ENCODE peak calls at places on chromosomes 1 and 21, in four cellular contexts. X, K, Q and Y are unnamed samples.

GRCh38 chr1:154081386-154082126 is 73.3 kb downstream of the NUP210L start:
- DNase-seq in Q (no peak), K (no peak), X (no peak), Y (no peak)

GRCh38 chr1:118960567-118961136 is 27.5 kb downstream of the TBX15 start:
- DNase-seq in K (no peak), X (peak), Q (no peak), Y (peak)

GRCh38 chr1:166390406-166390805 is 223.6 kb upstream of the FAM78B start:
- DNase-seq in X (no peak), Q (no peak), K (no peak), Y (no peak)

GRCh38 chr1:231093158-231093922 is 53.3 kb upstream of the FAM89A start:
- DNase-seq in K (no peak), X (no peak), Q (no peak), Y (no peak)

GRCh38 chr1:183873642-183874041 is 68.7 kb downstream of the RGL1 start:
- DNase-seq in Q (no peak), X (no peak), K (no peak), Y (no peak)

GRCh38 chr1:16175610-16176553 is 20.0 kb upstream of the EPHA2 start:
- DNase-seq in Q (peak), K (no peak), X (peak), Y (peak)

GRCh38 chr1:70685300-70686286 is 274.5 kb downstream of the CTH start:
- DNase-seq in K (no peak), Q (peak), X (peak), Y (peak)

GRCh38 chr1:47502746-47503370 is 65.0 kb downstream of the FOXD2 start:
- DNase-seq in Q (no peak), K (no peak), X (no peak), Y (no peak)

GRCh38 chr21:40177979-40178378 is 310.7 kb downstream of the PCP4 start:
- DNase-seq in X (no peak), K (no peak), Q (no peak), Y (no peak)

GRCh38 chr1:26913754-26914619 is at the start of gene NR0B2:
- DNase-seq in Q (no peak), K (no peak), X (no peak), Y (peak)

GRCh38 chr1:164755674-164756073 is 196.7 kb downstream of the PBX1 start:
- DNase-seq in Q (no peak), X (no peak), K (no peak), Y (peak)

GRCh38 chr1:162371611-162372010 is 5.0 kb downstream of the SPATA46 start:
- DNase-seq in Q (no peak), K (no peak), X (peak), Y (no peak)

GRCh38 chr21:40215941-40216340 is 348.7 kb downstream of the PCP4 start:
- DNase-seq in Q (no peak), K (no peak), X (no peak), Y (no peak)

GRCh38 chr1:89608627-89609338 is 24.1 kb upstream of the LRRC8C start:
- DNase-seq in K (peak), Q (no peak), X (no peak), Y (no peak)

GRCh38 chr1:241557551-241558193 is 25.5 kb downstream of the KMO start:
- DNase-seq in Q (no peak), X (no peak), K (no peak), Y (no peak)

GRCh38 chr1:9111357-9111691 is 17.6 kb downstream of the GPR157 start:
- DNase-seq in X (no peak), Q (no peak), K (no peak), Y (no peak)

GRCh38 chr1:233238884-233239432 is 56.6 kb downstream of the PCNX2 start:
- DNase-seq in X (peak), K (no peak), Q (no peak), Y (no peak)

GRCh38 chr1:147808025-147808424 is 47.6 kb upstream of the GJA5 start:
- DNase-seq in K (no peak), Q (no peak), X (peak), Y (no peak)

GRCh38 chr1:204314209-204314892 is 45.4 kb downstream of the PLEKHA6 start:
- DNase-seq in Q (no peak), X (no peak), K (no peak), Y (no peak)

GRCh38 chr1:67555487-67556296 is 125.5 kb upstream of the SERBP1 start:
- DNase-seq in X (no peak), Q (no peak), K (no peak), Y (no peak)

GRCh38 chr1:151993084-151993733 is 450 bp downstream of the S100A10 start:
- DNase-seq in Q (peak), X (no peak), K (peak), Y (peak)

GRCh38 chr21:39037807-39038405 is 145.3 kb downstream of the PSMG1 start:
- DNase-seq in K (no peak), Q (no peak), X (peak), Y (no peak)

GRCh38 chr1:174358786-174359453 is 88.8 kb upstream of the GPR52 start:
- DNase-seq in X (peak), Q (no peak), K (no peak), Y (no peak)

GRCh38 chr1:199821029-199821779 is 206.3 kb upstream of the NR5A2 start:
- DNase-seq in Q (no peak), K (no peak), X (peak), Y (no peak)

GRCh38 chr1:234771642-234772344 is 161.8 kb upstream of the IRF2BP2 start:
- DNase-seq in Q (no peak), K (no peak), X (no peak), Y (no peak)

GRCh38 chr1:110443393-110443918 is 7.5 kb upstream of the PROK1 start:
- DNase-seq in K (no peak), Q (no peak), X (no peak), Y (no peak)

GRCh38 chr1:232952514-232953175 is 2.2 kb downstream of the NTPCR start:
- DNase-seq in Q (peak), X (peak), K (no peak), Y (peak)

GRCh38 chr1:203481186-203481585 is 5.6 kb downstream of the PRELP start:
- DNase-seq in Q (no peak), X (no peak), K (no peak), Y (no peak)

GRCh38 chr1:204408074-204408507 is 3.5 kb downstream of the PPP1R15B start:
- DNase-seq in K (peak), Q (peak), X (peak), Y (peak)

GRCh38 chr1:210250998-210251679 is 18.5 kb downstream of the SERTAD4 start:
- DNase-seq in Q (no peak), K (no peak), X (peak), Y (peak)
- H3K4me3 ChIP-seq in Q (peak), K (peak), X (peak), Y (peak)

GRCh38 chr1:12055259-12055658 is 7.8 kb upstream of the TNFRSF8 start:
- DNase-seq in X (no peak), K (no peak), Q (no peak), Y (peak)

GRCh38 chr1:12052008-12052573 is 11.0 kb upstream of the TNFRSF8 start:
- DNase-seq in X (peak), Q (peak), K (no peak), Y (peak)

GRCh38 chr1:12053752-12054548 is 9.2 kb upstream of the TNFRSF8 start:
- DNase-seq in X (no peak), K (no peak), Q (no peak), Y (no peak)

GRCh38 chr1:12051361-12051760 is 11.7 kb upstream of the TNFRSF8 start:
- DNase-seq in Q (no peak), K (no peak), X (no peak), Y (no peak)

DNA sequence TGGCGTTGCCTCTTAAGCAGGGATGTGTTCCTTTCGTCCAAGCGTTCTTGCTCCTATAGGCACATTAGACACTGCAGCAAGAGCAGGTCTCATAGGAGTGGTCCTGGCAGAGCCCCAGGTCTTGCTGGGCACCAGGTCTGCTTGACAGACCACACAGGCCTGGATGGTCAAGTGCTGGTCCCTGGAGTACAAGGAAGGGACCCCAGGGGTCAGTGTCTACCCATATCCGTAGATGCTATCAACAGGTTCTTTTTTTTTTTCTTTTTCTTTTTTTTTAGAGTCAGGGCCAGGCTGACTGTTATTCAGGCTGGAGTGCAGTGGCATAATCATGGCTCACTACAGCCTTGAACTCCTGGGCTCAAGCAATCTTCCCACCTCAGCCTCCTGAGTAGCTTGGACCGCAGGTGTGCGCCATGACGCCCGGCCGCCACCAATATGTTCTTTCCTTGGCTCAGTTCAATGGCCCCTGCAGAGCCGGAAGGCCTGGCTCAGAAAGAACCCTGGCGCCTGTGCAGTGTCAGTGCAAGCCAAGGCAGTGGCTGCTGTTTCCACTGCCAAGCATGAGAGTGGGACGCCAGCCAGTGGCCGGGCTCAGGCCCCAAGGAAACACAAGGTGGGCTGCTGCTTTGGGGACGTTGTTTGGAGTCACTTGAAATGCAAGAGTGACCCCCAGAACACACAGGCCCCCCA is 10.0 kb upstream of the TNFRSF8 start:
- DNase-seq in K (no peak), X (no peak), Q (peak), Y (peak)
- H3K4me3 ChIP-seq in K (no peak), X (no peak), Q (no peak), Y (no peak)

GRCh38 chr1:29120955-29121485 is 2.7 kb downstream of the TMEM200B start:
- DNase-seq in Q (peak), X (peak), K (peak), Y (peak)

GRCh38 chr1:29122987-29123870 is 474 bp downstream of the TMEM200B start:
- DNase-seq in X (peak), K (no peak), Q (peak), Y (peak)

GRCh38 chr1:29122662-29122986 is 1.1 kb downstream of the TMEM200B start:
- DNase-seq in X (peak), Q (peak), K (no peak), Y (peak)

GRCh38 chr1:29121516-29121937 is 2.2 kb downstream of the TMEM200B start:
- DNase-seq in K (no peak), X (no peak), Q (no peak), Y (peak)

GRCh38 chr1:29121951-29122661 is 1.6 kb downstream of the TMEM200B start:
- DNase-seq in K (no peak), Q (peak), X (no peak), Y (peak)
- H3K4me3 ChIP-seq in K (peak), Q (peak), X (peak), Y (peak)

GRCh38 chr1:66317156-66317543 is 216.8 kb upstream of the SGIP1 start:
- DNase-seq in Q (no peak), K (no peak), X (no peak), Y (no peak)
- H3K4me3 ChIP-seq in Q (no peak), K (no peak), X (no peak), Y (no peak)

DNA sequence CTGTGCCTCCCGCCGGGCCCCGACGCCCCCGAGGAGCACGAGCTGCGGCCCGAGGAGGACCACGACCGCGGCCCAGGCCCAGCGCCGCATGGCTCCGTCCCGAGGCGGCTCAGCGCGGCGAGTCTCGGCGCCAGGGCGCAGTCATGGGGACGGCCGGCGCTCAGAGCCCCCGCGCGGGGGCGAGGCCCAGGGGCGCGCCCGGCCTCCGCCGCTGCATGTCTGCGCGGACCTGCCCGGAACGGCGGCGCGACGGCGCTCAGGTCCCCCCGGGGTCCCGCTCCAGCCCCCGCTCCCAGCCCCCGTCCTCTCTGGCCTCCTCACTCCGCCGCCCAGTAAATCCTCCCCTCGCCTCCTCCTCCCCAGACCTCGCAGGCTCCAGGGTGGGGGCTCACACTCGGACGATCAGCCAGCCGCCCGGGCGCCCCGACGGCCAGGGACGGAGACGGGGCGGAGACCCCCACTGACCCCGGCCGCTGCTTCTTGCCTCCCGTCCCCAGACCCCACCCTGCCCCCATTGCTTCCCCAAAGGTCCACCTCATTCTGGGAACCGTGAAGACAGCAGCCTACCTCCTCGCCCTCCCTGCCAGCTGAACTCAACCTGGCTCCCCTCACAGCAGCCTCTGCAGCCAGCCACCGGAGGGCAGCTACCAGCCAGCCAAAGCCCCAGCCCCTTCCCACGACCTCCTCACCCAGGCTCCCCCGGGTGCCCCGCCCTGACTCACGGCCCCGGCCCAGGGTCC is at the start of gene C1QTNF12:
- DNase-seq in X (no peak), Q (no peak), K (no peak), Y (no peak)
- H3K4me3 ChIP-seq in X (no peak), Q (no peak), K (no peak), Y (no peak)

DNA sequence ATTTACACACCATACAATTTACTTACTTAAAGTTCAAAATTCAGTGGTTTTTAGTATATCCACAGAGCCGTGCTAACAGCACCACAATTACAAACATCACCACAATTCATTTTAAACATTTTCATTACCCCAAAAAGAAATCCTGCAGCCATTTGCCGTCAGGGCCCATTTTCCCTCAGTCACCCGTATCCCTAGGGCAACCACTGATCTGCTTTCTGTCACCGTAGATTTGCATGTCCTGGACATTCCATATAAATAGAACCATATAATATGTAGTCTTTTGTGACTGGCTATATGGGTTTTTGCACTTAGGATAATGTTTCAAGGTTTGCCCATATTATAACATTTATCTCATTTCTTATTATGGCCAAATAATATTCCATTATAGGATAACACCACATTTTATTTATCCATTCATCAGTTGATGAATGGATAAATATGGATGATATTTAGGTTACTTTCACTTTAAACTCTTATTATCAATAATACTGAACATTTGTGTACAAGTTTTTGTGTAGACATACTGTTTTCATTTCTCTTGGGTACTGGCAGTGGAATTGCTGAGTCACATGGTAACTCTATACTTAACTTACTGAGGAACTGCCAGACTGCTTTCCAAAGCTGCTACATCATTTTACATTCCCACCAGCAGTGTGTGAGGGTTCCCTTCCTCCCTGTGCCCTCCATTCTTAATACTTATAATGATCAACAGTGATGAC is 68.9 kb downstream of the ST3GAL3 start:
- DNase-seq in Q (no peak), K (no peak), X (peak), Y (no peak)
- H3K4me3 ChIP-seq in Q (no peak), K (no peak), X (no peak), Y (no peak)